ENCODE peak calls at places on chromosomes 11 and 22, in eight cellular contexts. M, O, R, W, A, X, C and J are unnamed samples.

GRCh38 chr11:116502641-116503061 is 270.1 kb downstream of the BUD13 start:
- DNase-seq in R (no peak), W (no peak), M (peak), O (no peak), X (no peak), C (no peak), A (no peak), J (no peak)

GRCh38 chr22:24088796-24089195 is 77.7 kb downstream of the CABIN1 start:
- DNase-seq in O (no peak), X (no peak), M (no peak), W (no peak), R (no peak), A (no peak), C (no peak), J (no peak)

GRCh38 chr11:65491614-65492386 is 7.0 kb upstream of the MALAT1 start:
- DNase-seq in M (peak), O (peak), C (no peak), W (peak), R (no peak), A (no peak), X (peak), J (no peak)

GRCh38 chr11:121321614-121322243 is 29.2 kb downstream of the SC5D start:
- DNase-seq in R (peak), M (no peak), O (no peak), X (peak), A (peak), W (no peak), C (no peak), J (no peak)

GRCh38 chr11:122709042-122709760 is 53.7 kb downstream of the UBASH3B start:
- DNase-seq in R (no peak), C (no peak), O (no peak), A (no peak), X (no peak), W (peak), M (no peak), J (no peak)

GRCh38 chr11:126682590-126682989 is 318.0 kb downstream of the KIRREL3 start:
- DNase-seq in O (no peak), X (no peak), C (no peak), A (no peak), W (no peak), R (no peak), M (no peak), J (no peak)

GRCh38 chr11:14644396-14645246 is 1.0 kb downstream of the PDE3B start:
- DNase-seq in W (no peak), X (no peak), R (no peak), A (peak), C (no peak), O (no peak), M (peak), J (peak)

GRCh38 chr11:113253406-113253805 is 61.0 kb upstream of the TTC12 start:
- DNase-seq in X (no peak), R (no peak), C (no peak), M (no peak), W (no peak), A (no peak), O (no peak), J (no peak)

GRCh38 chr22:37206841-37207821 is 5.1 kb downstream of the SSTR3 start:
- DNase-seq in X (no peak), M (no peak), W (no peak), A (no peak), O (no peak), R (no peak), C (no peak), J (no peak)

GRCh38 chr11:8082391-8083087 is 1.5 kb downstream of the TUB start:
- DNase-seq in X (peak), M (no peak), A (peak), W (no peak), C (no peak), O (no peak), R (no peak), J (no peak)

GRCh38 chr22:50256936-50257440 is 4.5 kb downstream of the MAPK12 start:
- DNase-seq in X (no peak), O (no peak), M (no peak), W (no peak), R (no peak), C (no peak), A (no peak), J (no peak)

GRCh38 chr11:32888805-32889204 is 3.8 kb upstream of the QSER1 start:
- DNase-seq in O (no peak), R (no peak), M (no peak), C (no peak), W (no peak), A (no peak), X (no peak), J (no peak)

GRCh38 chr11:69822676-69823494 is 3.7 kb upstream of the FGF3 start:
- DNase-seq in C (no peak), R (no peak), W (no peak), X (no peak), M (no peak), A (no peak), O (no peak), J (no peak)

GRCh38 chr11:77547863-77548551 is 41.7 kb upstream of the AQP11 start:
- DNase-seq in A (peak), R (no peak), M (no peak), C (peak), W (peak), X (peak), O (no peak), J (peak)

GRCh38 chr11:42311504-42311903 is 852.1 kb upstream of the LRRC4C start:
- DNase-seq in C (no peak), M (no peak), R (no peak), A (no peak), X (no peak), W (no peak), O (no peak), J (no peak)

GRCh38 chr11:20597137-20597923 is 2.1 kb upstream of the SLC6A5 start:
- DNase-seq in X (no peak), O (no peak), W (no peak), M (no peak), A (no peak), C (no peak), R (no peak), J (no peak)

GRCh38 chr11:107741044-107741823 is 29.4 kb upstream of the SLN start:
- DNase-seq in X (no peak), A (peak), W (no peak), R (no peak), O (no peak), M (no peak), C (peak), J (peak)

GRCh38 chr11:11022126-11022730 is 164.4 kb upstream of the ZBED5 start:
- DNase-seq in R (no peak), A (peak), C (no peak), M (no peak), X (no peak), O (no peak), W (no peak), J (no peak)

GRCh38 chr11:74479340-74480123 is 12.2 kb upstream of the KCNE3 start:
- DNase-seq in R (no peak), A (no peak), C (no peak), M (no peak), X (no peak), W (no peak), O (no peak), J (no peak)

GRCh38 chr22:20571078-20571503 is 63.7 kb downstream of the MED15 start:
- DNase-seq in R (no peak), W (no peak), O (no peak), M (no peak), X (no peak), C (no peak), A (no peak), J (no peak)

GRCh38 chr11:44313701-44314489 is 4.0 kb upstream of the ALX4 start:
- DNase-seq in W (no peak), R (no peak), A (no peak), X (peak), O (no peak), M (no peak), C (no peak), J (no peak)

GRCh38 chr11:2802389-2803185 is 83.0 kb downstream of the CDKN1C start:
- DNase-seq in X (no peak), R (no peak), M (peak), A (no peak), W (no peak), C (no peak), O (no peak), J (no peak)

GRCh38 chr11:44333271-44334218 is 23.6 kb upstream of the ALX4 start:
- DNase-seq in R (no peak), W (no peak), M (no peak), A (no peak), C (no peak), O (no peak), X (no peak), J (peak)

GRCh38 chr22:36213596-36213995 is 12.0 kb upstream of the APOL4 start:
- DNase-seq in O (no peak), X (no peak), M (no peak), W (no peak), A (no peak), C (no peak), R (no peak), J (no peak)